ENCODE peak calls at places on chromosome 7, in six cellular contexts. O, X, Z, H, W and M are unnamed samples.

GRCh38 chr7:155355176-155355575 is 57.5 kb downstream of the INSIG1 start:
- DNase-seq in O (no peak), X (no peak), Z (no peak), H (no peak), W (no peak), M (no peak)

GRCh38 chr7:9978111-9979064 is 995.3 kb upstream of the PHF14 start:
- DNase-seq in O (peak), X (no peak), Z (no peak), H (no peak), W (no peak), M (no peak)

GRCh38 chr7:64636386-64636785 is 29.5 kb upstream of the ZNF107 start:
- DNase-seq in O (no peak), X (no peak), Z (no peak), H (no peak), W (no peak), M (no peak)

GRCh38 chr7:42046483-42046882 is 190.5 kb downstream of the GLI3 start:
- DNase-seq in O (no peak), X (no peak), Z (no peak), H (no peak), W (no peak), M (no peak)

GRCh38 chr7:23065974-23066373 is 39.6 kb upstream of the KLHL7 start:
- DNase-seq in O (no peak), X (no peak), Z (no peak), H (no peak), W (no peak), M (peak)

GRCh38 chr7:154907651-154908620 is 95.0 kb downstream of the PAXIP1 start:
- DNase-seq in O (no peak), X (no peak), Z (no peak), H (no peak), W (no peak), M (no peak)

GRCh38 chr7:1193593-1194424 is 33.8 kb upstream of the ZFAND2A start:
- DNase-seq in O (peak), X (peak), Z (no peak), H (peak), W (peak), M (peak)

GRCh38 chr7:126658684-126659083 is 594.1 kb downstream of the GRM8 start:
- DNase-seq in O (no peak), X (no peak), Z (no peak), H (no peak), W (no peak), M (no peak)

GRCh38 chr7:28076421-28077163 is 104.0 kb downstream of the JAZF1 start:
- DNase-seq in O (no peak), X (no peak), Z (no peak), H (no peak), W (no peak), M (peak)

GRCh38 chr7:15652776-15653290 is 33.6 kb downstream of the MEOX2 start:
- DNase-seq in O (no peak), X (no peak), Z (no peak), H (no peak), W (no peak), M (peak)

GRCh38 chr7:4255336-4255735 is 426.8 kb upstream of the FOXK1 start:
- DNase-seq in O (no peak), X (no peak), Z (no peak), H (no peak), W (no peak), M (no peak)

GRCh38 chr7:35555934-35556333 is 139.0 kb downstream of the HERPUD2 start:
- DNase-seq in O (no peak), X (no peak), Z (no peak), H (no peak), W (no peak), M (no peak)

GRCh38 chr7:15558747-15559146 is 3.1 kb downstream of the AGMO start:
- DNase-seq in O (no peak), X (peak), Z (no peak), H (no peak), W (no peak), M (peak)

GRCh38 chr7:52135403-52135802 is 818.8 kb upstream of the COBL start:
- DNase-seq in O (no peak), X (no peak), Z (no peak), H (no peak), W (no peak), M (no peak)

GRCh38 chr7:114026486-114027089 is 107.8 kb upstream of the PPP1R3A start:
- DNase-seq in O (peak), X (peak), Z (no peak), H (no peak), W (no peak), M (peak)

GRCh38 chr7:117084286-117084685 is 131.0 kb downstream of the ST7 start:
- DNase-seq in O (no peak), X (no peak), Z (no peak), H (no peak), W (no peak), M (no peak)

GRCh38 chr7:95501261-95501816 is 15.6 kb downstream of the ASB4 start:
- DNase-seq in O (no peak), X (no peak), Z (no peak), H (no peak), W (no peak), M (peak)

GRCh38 chr7:144454-144826 is 47.9 kb upstream of the FAM20C start:
- DNase-seq in O (no peak), X (no peak), Z (no peak), H (no peak), W (no peak), M (no peak)

GRCh38 chr7:68715907-68716306 is 882.4 kb upstream of the AUTS2 start:
- DNase-seq in O (no peak), X (no peak), Z (no peak), H (no peak), W (no peak), M (no peak)

GRCh38 chr7:30562498-30562897 is 32.2 kb upstream of the GARS1 start:
- DNase-seq in O (no peak), X (peak), Z (no peak), H (no peak), W (no peak), M (peak)

GRCh38 chr7:37341033-37341630 is 107.5 kb downstream of the ELMO1 start:
- DNase-seq in O (no peak), X (no peak), Z (no peak), H (no peak), W (no peak), M (no peak)

GRCh38 chr7:129435414-129435829 is 1.2 kb downstream of the STRIP2 start:
- DNase-seq in O (no peak), X (peak), Z (no peak), H (no peak), W (no peak), M (no peak)